ENCODE peak calls at places on chromosome 19, in five cellular contexts. S, P, U, O and J are unnamed samples.
A peak's percentile ranks its signal among the peaks of the same experiment; 100 is the strongest.

GRCh38 chr19:33098023-33098652 is 17.2 kb downstream of the GPATCH1 start:
- DNase-seq in S (no peak), P (no peak), U (no peak), O (peak; percentile 9), J (no peak)

GRCh38 chr19:16051254-16052025 is 24.9 kb upstream of the TPM4 start:
- DNase-seq in S (peak; percentile 58), P (no peak), U (no peak), O (peak; percentile 39), J (peak; percentile 90)

GRCh38 chr19:46420056-46420455 is 6.7 kb upstream of the CCDC8 start:
- DNase-seq in S (peak; percentile 62), P (no peak), U (no peak), O (no peak), J (no peak)

GRCh38 chr19:45402469-45403070 is 2.3 kb downstream of the PPP1R13L start:
- DNase-seq in S (no peak), P (no peak), U (no peak), O (peak; percentile 75), J (no peak)

GRCh38 chr19:1169921-1170885 is 3.9 kb downstream of the SBNO2 start:
- DNase-seq in S (peak; percentile 89), P (peak; percentile 51), U (no peak), O (no peak), J (no peak)

GRCh38 chr19:2290441-2291184 is 8.6 kb upstream of the PEAK3 start:
- DNase-seq in S (no peak), P (no peak), U (no peak), O (no peak), J (no peak)

GRCh38 chr19:1608414-1609391 is 3.4 kb upstream of the UQCR11 start:
- DNase-seq in S (no peak), P (no peak), U (no peak), O (peak; percentile 15), J (peak; percentile 49)

GRCh38 chr19:44973982-44974735 is 19.0 kb downstream of the CLPTM1 start:
- DNase-seq in S (no peak), P (no peak), U (no peak), O (no peak), J (no peak)

GRCh38 chr19:7382694-7383093 is 34.0 kb downstream of the ARHGEF18 start:
- DNase-seq in S (no peak), P (no peak), U (no peak), O (no peak), J (no peak)

GRCh38 chr19:18866800-18867123 is 29.2 kb downstream of the CERS1 start:
- DNase-seq in S (no peak), P (no peak), U (no peak), O (no peak), J (no peak)

GRCh38 chr19:42596391-42597071 is 1.8 kb upstream of the CEACAM8 start:
- DNase-seq in S (peak; percentile 19), P (no peak), U (no peak), O (peak; percentile 27), J (peak; percentile 62)

GRCh38 chr19:11179716-11180297 is 17.5 kb downstream of the KANK2 start:
- DNase-seq in S (no peak), P (no peak), U (no peak), O (peak; percentile 49), J (no peak)
- H3K4me1 ChIP-seq in S (no peaks in the 10 kb centered on the region), P (peaks cover 10% of the 10 kb centered on the region), U (peaks cover 4% of the 10 kb centered on the region), O (no peaks in the 10 kb centered on the region), J (peaks cover 10% of the 10 kb centered on the region)

GRCh38 chr19:40317338-40317737 is 30.9 kb downstream of the C19orf47 start:
- DNase-seq in S (no peak), P (no peak), U (no peak), O (no peak), J (no peak)
- H3K36me3 ChIP-seq in S (peaks cover 16% of the 10 kb centered on the region), P (no peaks in the 10 kb centered on the region), U (peaks cover 5% of the 10 kb centered on the region), O (peaks cover 4% of the 10 kb centered on the region), J (no peaks in the 10 kb centered on the region)

GRCh38 chr19:13164370-13165090 is 14.3 kb downstream of the IER2 start:
- DNase-seq in S (peak; percentile 100), P (no peak), U (no peak), O (peak; percentile 73), J (peak; percentile 68)

GRCh38 chr19:13165091-13165997 is 15.1 kb downstream of the IER2 start:
- DNase-seq in S (peak; percentile 79), P (no peak), U (no peak), O (no peak), J (peak; percentile 32)

GRCh38 chr19:13160557-13160956 is 10.3 kb downstream of the IER2 start:
- DNase-seq in S (no peak), P (no peak), U (no peak), O (peak; percentile 88), J (no peak)

GRCh38 chr19:13163609-13164364 is 13.6 kb downstream of the IER2 start:
- DNase-seq in S (peak; percentile 97), P (peak; percentile 70), U (no peak), O (peak; percentile 62), J (peak; percentile 56)

GRCh38 chr19:13162749-13163608 is 12.8 kb downstream of the IER2 start:
- DNase-seq in S (peak; percentile 99), P (peak; percentile 96), U (peak; percentile 40), O (peak; percentile 100), J (peak; percentile 88)
- H3K4me1 ChIP-seq in S (peaks cover 48% of the 10 kb centered on the region), P (peaks cover 48% of the 10 kb centered on the region), U (peaks cover 72% of the 10 kb centered on the region), O (no peaks in the 10 kb centered on the region), J (peaks cover 30% of the 10 kb centered on the region)

GRCh38 chr19:54123682-54124081 is 8.1 kb downstream of the PRPF31 start:
- DNase-seq in S (no peak), P (no peak), U (no peak), O (no peak), J (no peak)

GRCh38 chr19:54125713-54126112 is 10.2 kb downstream of the PRPF31 start:
- DNase-seq in S (no peak), P (no peak), U (no peak), O (no peak), J (no peak)

GRCh38 chr19:54124393-54124792 is 8.8 kb downstream of the PRPF31 start:
- DNase-seq in S (no peak), P (no peak), U (no peak), O (no peak), J (no peak)

GRCh38 chr19:54115071-54116063 is at the start of the genes PRPF31 and TFPT:
- DNase-seq in S (peak; percentile 99), P (peak; percentile 97), U (peak; percentile 90), O (peak; percentile 99), J (peak; percentile 100)

DNA sequence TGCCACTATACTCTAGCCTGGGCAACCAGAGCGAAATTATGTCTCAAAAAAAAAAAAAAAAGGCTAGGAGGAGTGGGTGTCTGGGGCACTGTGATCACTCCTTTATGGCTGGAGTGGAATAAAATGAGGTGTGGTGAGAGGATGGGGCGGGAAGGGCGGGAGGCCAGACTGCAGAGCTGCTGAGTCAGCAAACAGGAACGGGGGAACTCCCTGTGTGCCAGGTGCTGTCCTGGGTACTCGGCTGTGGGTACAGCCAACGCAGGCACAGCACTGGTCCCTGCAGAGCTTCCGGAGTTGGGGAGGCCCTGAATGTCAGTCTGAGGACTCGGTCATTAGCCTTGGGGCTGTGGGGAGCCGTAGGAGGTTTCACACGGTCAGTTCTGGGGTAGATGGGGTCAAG is 5.7 kb downstream of the PRPF31 start:
- DNase-seq in S (no peak), P (no peak), U (no peak), O (peak; percentile 12), J (no peak)
- H3K36me3 ChIP-seq in S (peaks cover 55% of the 10 kb centered on the region), P (peaks cover 11% of the 10 kb centered on the region), U (peaks cover 55% of the 10 kb centered on the region), O (peaks cover 8% of the 10 kb centered on the region), J (peaks cover 17% of the 10 kb centered on the region)

GRCh38 chr19:12949363-12950284 is 4.0 kb downstream of the RAD23A start:
- DNase-seq in S (no peak), P (no peak), U (no peak), O (no peak), J (no peak)

GRCh38 chr19:12945479-12946091 is at the start of gene RAD23A:
- DNase-seq in S (peak; percentile 99), P (peak; percentile 93), U (peak; percentile 97), O (peak; percentile 98), J (peak; percentile 99)

GRCh38 chr19:12946092-12946845 is 607 bp downstream of the RAD23A start:
- DNase-seq in S (peak; percentile 80), P (peak; percentile 67), U (no peak), O (peak; percentile 67), J (peak; percentile 91)

GRCh38 chr19:12948597-12949362 is 3.1 kb downstream of the RAD23A start:
- DNase-seq in S (no peak), P (no peak), U (no peak), O (no peak), J (no peak)

DNA sequence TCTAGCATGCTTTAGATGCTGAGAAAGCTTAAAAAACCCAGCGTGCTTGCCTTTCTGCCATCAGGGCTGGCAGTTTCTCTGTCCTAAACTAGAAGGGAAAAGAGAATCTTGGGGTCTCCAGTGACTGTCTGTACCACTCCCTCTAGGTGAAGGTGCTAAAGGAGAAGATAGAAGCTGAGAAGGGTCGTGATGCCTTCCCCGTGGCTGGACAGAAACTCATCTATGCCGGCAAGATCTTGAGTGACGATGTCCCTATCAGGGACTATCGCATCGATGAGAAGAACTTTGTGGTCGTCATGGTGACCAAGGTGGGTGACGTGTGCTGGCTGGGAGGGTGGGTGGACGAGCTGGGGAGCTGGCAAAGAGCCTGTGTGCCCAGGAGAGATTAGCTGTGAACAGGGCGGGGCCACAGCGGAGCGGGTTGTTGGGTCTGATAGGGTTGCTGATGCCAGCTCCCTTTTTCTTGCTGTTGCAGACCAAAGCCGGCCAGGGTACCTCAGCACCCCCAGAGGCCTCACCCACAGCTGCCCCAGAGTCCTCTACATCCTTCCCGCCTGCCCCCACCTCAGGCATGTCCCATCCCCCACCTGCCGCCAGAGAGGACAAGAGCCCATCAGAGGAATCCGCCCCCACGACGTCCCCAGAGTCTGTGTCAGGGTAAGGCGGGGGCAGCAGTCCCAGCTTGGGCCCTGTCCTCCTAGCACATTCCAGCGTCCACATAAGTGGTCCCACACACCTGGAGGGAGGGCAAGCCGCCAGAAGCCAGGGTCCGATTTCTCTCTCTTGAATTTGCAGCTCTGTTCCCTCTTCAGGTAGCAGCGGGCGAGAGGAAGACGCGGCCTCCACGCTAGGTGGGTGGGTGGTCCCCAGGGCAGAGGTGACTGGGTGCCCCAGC is 2.3 kb downstream of the RAD23A start:
- DNase-seq in S (no peak), P (no peak), U (no peak), O (no peak), J (no peak)
- H3K4me1 ChIP-seq in S (peaks cover 19% of the 10 kb centered on the region), P (peaks cover 28% of the 10 kb centered on the region), U (peaks cover 31% of the 10 kb centered on the region), O (peaks cover 2% of the 10 kb centered on the region), J (peaks cover 20% of the 10 kb centered on the region)